ENCODE peak calls at places on chromosomes 3 and 15, in six cellular contexts. V is adrenal gland, M is HFF-Myc, E is cardiac fibroblast, A is PC-3, P is endodermal cell. T is an unnamed sample.

GRCh38 chr3:194269610-194270145 is 81.5 kb downstream of the CPN2 start:
- DNase-seq in M (no peak), P (peak), A (no peak), V (peak), E (peak), T (no peak)

GRCh38 chr3:187737401-187738088 is 7.7 kb downstream of the BCL6 start:
- DNase-seq in P (peak), V (peak), M (no peak), A (peak), E (peak), T (no peak)

GRCh38 chr3:190902292-190902691 is 39.8 kb upstream of the GMNC start:
- DNase-seq in E (no peak), V (no peak), M (no peak), A (peak), P (no peak), T (no peak)

GRCh38 chr15:97446138-97446537 is 514.4 kb upstream of the ARRDC4 start:
- DNase-seq in M (no peak), P (peak), A (no peak), E (no peak), V (no peak), T (no peak)

GRCh38 chr3:134753999-134754742 is 40.9 kb upstream of the EPHB1 start:
- DNase-seq in V (no peak), A (no peak), P (peak), E (peak), M (no peak), T (no peak)

GRCh38 chr15:71154607-71155200 is 39.4 kb downstream of the THSD4 start:
- DNase-seq in V (no peak), A (no peak), E (no peak), P (no peak), M (no peak), T (no peak)

GRCh38 chr3:100602506-100603444 is 6.6 kb upstream of the ADGRG7 start:
- DNase-seq in P (peak), E (peak), A (peak), M (no peak), V (no peak), T (no peak)

GRCh38 chr3:29440321-29441019 is 159.6 kb downstream of the RBMS3 start:
- DNase-seq in M (no peak), E (no peak), A (peak), V (peak), P (no peak), T (no peak)

GRCh38 chr15:66476535-66476934 is 21.0 kb downstream of the SNAPC5 start:
- DNase-seq in V (no peak), M (no peak), A (no peak), E (no peak), P (no peak), T (no peak)

GRCh38 chr15:99435138-99435695 is 130.6 kb upstream of the MEF2A start:
- DNase-seq in V (no peak), A (peak), P (peak), M (no peak), E (no peak), T (no peak)

GRCh38 chr3:190564175-190564574 is 50.3 kb downstream of the IL1RAP start:
- DNase-seq in P (no peak), A (no peak), M (no peak), V (no peak), E (no peak), T (no peak)

GRCh38 chr3:12138044-12138443 is 20.7 kb downstream of the TIMP4 start:
- DNase-seq in M (no peak), P (peak), A (peak), V (peak), E (peak), T (no peak)

GRCh38 chr3:184234224-184234623 is 4.8 kb downstream of the VWA5B2 start:
- DNase-seq in V (peak), M (no peak), A (peak), E (peak), P (no peak), T (peak)

GRCh38 chr3:71652786-71653419 is 69.4 kb upstream of the FOXP1 start:
- DNase-seq in V (peak), A (peak), E (peak), P (peak), M (no peak), T (peak)

GRCh38 chr15:72302955-72303354 is 17.0 kb downstream of the CELF6 start:
- DNase-seq in M (no peak), E (no peak), V (no peak), P (peak), A (no peak), T (no peak)

GRCh38 chr3:53159415-53160135 is 1.4 kb upstream of the PRKCD start:
- DNase-seq in E (peak), A (no peak), V (no peak), M (no peak), P (peak), T (no peak)

GRCh38 chr15:101060576-101061551 is 141.7 kb downstream of the LRRK1 start:
- DNase-seq in V (no peak), P (peak), A (no peak), M (no peak), E (no peak), T (no peak)

GRCh38 chr3:147120029-147120428 is 286.3 kb downstream of the ZIC4 start:
- DNase-seq in A (peak), V (no peak), P (no peak), E (peak), M (no peak), T (no peak)

GRCh38 chr3:49093853-49094767 is at the start of gene QRICH1:
- DNase-seq in M (peak), V (peak), A (peak), P (peak), E (peak), T (peak)

GRCh38 chr3:73431136-73431933 is 193.4 kb downstream of the PDZRN3 start:
- DNase-seq in A (no peak), V (no peak), P (no peak), M (no peak), E (no peak), T (no peak)

GRCh38 chr3:30688776-30689175 is 82.4 kb downstream of the TGFBR2 start:
- DNase-seq in M (peak), V (no peak), A (no peak), P (no peak), E (no peak), T (no peak)

GRCh38 chr3:81864273-81864672 is 102.8 kb upstream of the GBE1 start:
- DNase-seq in M (no peak), E (peak), A (no peak), V (no peak), P (peak), T (no peak)

GRCh38 chr15:83275412-83275811 is 9.1 kb downstream of the BNC1 start:
- DNase-seq in E (no peak), V (no peak), A (no peak), P (no peak), M (no peak), T (peak)

GRCh38 chr3:50089603-50089945 is 855 bp downstream of the RBM5 start:
- DNase-seq in V (peak), E (no peak), A (no peak), P (no peak), M (no peak), T (no peak)

GRCh38 chr3:49656541-49657112 is 17.5 kb upstream of the APEH start:
- DNase-seq in V (no peak), M (no peak), A (no peak), P (no peak), E (no peak), T (no peak)

DNA sequence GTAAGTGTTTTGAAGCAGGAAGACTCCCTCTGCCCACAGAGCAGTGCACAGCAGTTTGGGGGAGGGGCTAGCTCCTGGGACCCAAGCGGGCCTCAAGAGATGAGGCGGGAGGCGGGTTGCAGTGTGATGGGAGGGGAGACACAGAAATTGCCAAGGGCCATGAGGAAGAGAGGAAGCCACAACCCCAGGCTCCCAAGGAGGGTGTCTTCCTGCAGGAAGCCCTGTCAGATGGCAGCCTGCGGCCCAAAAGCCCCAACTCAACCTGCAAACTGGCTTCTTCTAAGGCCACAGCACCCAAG is 7.3 kb upstream of the ISLR2 start:
- DNase-seq in M (no peak), V (no peak), E (no peak), A (no peak), P (peak), T (no peak)
- TF ChIP-seq CTCF in M (no peak), V (no peak), E (no peak), A (no peak), P (peak), T (no peak)

GRCh38 chr15:56892651-56893348 is 25.6 kb upstream of the TCF12 start:
- DNase-seq in A (no peak), P (no peak), M (no peak), E (no peak), V (no peak), T (no peak)
- H3K4me3 ChIP-seq in A (no peak), P (no peak), M (no peak), E (no peak), V (no peak), T (no peak)

DNA sequence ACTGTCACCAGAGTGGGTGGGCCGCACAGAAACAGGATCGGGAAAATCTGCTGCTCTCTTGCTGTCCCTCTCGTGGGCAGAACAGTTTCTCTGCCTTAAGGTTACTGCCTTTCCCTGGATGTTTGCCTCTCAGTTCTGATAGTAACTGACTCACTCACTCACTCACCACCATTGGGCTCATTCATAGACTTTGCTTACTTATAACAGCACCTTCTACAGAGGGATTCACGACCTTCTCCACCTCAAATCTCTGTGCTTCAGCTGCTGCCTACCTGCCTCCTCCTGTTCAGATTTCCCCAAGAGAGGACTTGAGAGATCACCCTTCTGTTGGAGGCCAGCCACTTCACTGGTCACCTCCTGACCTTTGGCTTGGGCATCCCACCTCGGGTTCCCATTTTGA is 147.7 kb upstream of the ICE2 start:
- DNase-seq in P (no peak), A (no peak), E (no peak), M (no peak), V (no peak), T (no peak)
- TF ChIP-seq CTCF in P (no peak), A (no peak), E (no peak), M (no peak), V (no peak), T (no peak)

DNA sequence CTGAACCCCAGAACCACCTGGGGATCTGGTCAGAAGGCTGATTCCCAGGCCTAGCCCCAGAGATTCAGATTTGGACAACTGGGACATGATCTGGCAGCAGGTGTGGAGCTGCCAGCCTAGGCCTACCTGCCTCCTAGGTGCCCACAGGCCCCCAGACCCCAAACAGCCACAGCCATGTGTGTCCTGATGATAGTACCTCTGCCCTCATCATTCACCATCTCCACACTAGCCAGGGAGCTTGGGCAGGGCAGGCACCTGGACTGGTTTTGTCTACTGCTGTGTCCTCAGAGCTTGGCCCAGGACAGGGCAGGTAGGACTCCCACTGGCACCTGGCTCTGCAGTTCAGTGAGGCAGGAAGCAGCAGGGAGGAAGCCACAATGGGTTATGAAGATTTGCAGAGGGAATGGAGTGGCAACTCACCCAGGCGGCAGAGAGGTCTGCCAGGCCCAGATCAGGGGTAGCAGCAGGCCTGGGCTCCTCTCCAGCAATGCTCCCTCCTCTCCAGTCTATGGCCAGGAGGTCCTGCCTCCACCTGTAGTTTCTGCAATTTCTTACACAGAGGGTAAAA is 34.8 kb downstream of the HMCES start:
- DNase-seq in E (no peak), A (peak), P (peak), V (no peak), M (no peak), T (no peak)
- H3K4me3 ChIP-seq in E (no peak), A (no peak), P (peak), V (no peak), M (no peak), T (no peak)

GRCh38 chr3:185455860-185456259 is 43.0 kb downstream of the TMEM41A start:
- DNase-seq in V (no peak), P (no peak), A (peak), M (no peak), E (no peak), T (no peak)
- TF ChIP-seq CTCF in V (peak), P (peak), A (no peak), M (no peak), E (peak), T (no peak)

DNA sequence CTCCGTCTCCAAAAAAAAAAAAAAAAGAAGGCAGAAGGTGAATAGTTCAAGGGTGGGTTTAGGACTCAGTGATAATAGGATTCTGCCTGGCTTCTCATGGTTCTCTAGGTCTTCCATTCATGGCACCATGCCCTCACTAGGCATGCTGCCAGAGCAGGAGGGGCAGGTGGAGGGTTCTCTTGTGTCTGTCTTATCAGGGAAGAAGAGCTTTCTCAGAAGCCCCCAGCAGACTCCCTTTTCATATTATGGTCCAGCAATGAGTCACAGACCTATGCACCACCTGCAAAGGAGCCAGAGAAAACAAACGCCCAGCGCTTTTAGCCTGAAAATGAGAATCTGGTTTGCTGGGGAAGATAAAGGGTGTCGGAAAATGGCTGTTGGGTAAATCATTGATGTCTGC is 3.0 kb downstream of the CCR2 start:
- DNase-seq in M (no peak), A (no peak), V (no peak), E (no peak), P (no peak), T (no peak)
- H3K4me3 ChIP-seq in M (no peak), A (no peak), V (no peak), E (no peak), P (no peak), T (no peak)

GRCh38 chr3:10299175-10299574 is 6.4 kb upstream of the GHRL start:
- DNase-seq in E (peak), M (no peak), P (peak), V (no peak), A (no peak), T (no peak)
- TF ChIP-seq CTCF in E (no peak), M (no peak), P (peak), V (no peak), A (peak), T (peak)

GRCh38 chr3:153166206-153166605 is 4.2 kb downstream of the RAP2B start:
- DNase-seq in M (no peak), A (peak), P (no peak), E (peak), V (no peak), T (no peak)
- H3K4me3 ChIP-seq in M (peak), A (peak), P (peak), E (no peak), V (no peak), T (peak)

T was measured in retinal pigment epithelial cell.